ENCODE peak calls at places on chromosome X, in nine cellular contexts. One of them, this sample, is unnamed.

GRCh38 chrX:15142084-15142715 is 127.7 kb downstream of the ASB9 start:
- DNase-seq in foreskin fibroblast: no peak
- DNase-seq in PC-3: no peak
- DNase-seq in GM12864: no peak
- DNase-seq in AG10803: peak
- DNase-seq in coronary artery: no peak
- DNase-seq in mucosa of descending colon: peak
- DNase-seq in right lobe of liver: no peak
- DNase-seq in psoas muscle: no peak
- DNase-seq in this sample: no peak

GRCh38 chrX:22081475-22082092 is 49.5 kb downstream of the PHEX start:
- DNase-seq in foreskin fibroblast: peak
- DNase-seq in coronary artery: no peak
- DNase-seq in AG10803: peak
- DNase-seq in mucosa of descending colon: peak
- DNase-seq in PC-3: peak
- DNase-seq in psoas muscle: peak
- DNase-seq in right lobe of liver: peak
- DNase-seq in GM12864: peak
- DNase-seq in this sample: peak

GRCh38 chrX:45668686-45669443 is 468.2 kb upstream of the DIPK2B start:
- DNase-seq in PC-3: peak
- DNase-seq in coronary artery: no peak
- DNase-seq in AG10803: peak
- DNase-seq in right lobe of liver: no peak
- DNase-seq in foreskin fibroblast: peak
- DNase-seq in psoas muscle: no peak
- DNase-seq in GM12864: no peak
- DNase-seq in mucosa of descending colon: peak
- DNase-seq in this sample: no peak

GRCh38 chrX:88982933-88983332 is 235.9 kb downstream of the CPXCR1 start:
- DNase-seq in psoas muscle: no peak
- DNase-seq in PC-3: no peak
- DNase-seq in foreskin fibroblast: no peak
- DNase-seq in coronary artery: no peak
- DNase-seq in right lobe of liver: no peak
- DNase-seq in mucosa of descending colon: no peak
- DNase-seq in GM12864: no peak
- DNase-seq in AG10803: no peak
- DNase-seq in this sample: no peak

GRCh38 chrX:3250946-3251345 is 95.5 kb downstream of the MXRA5 start:
- DNase-seq in mucosa of descending colon: no peak
- DNase-seq in AG10803: peak
- DNase-seq in PC-3: no peak
- DNase-seq in coronary artery: no peak
- DNase-seq in foreskin fibroblast: peak
- DNase-seq in psoas muscle: no peak
- DNase-seq in GM12864: no peak
- DNase-seq in right lobe of liver: no peak
- DNase-seq in this sample: no peak

GRCh38 chrX:53445977-53446376 is 11.8 kb upstream of the HSD17B10 start:
- DNase-seq in PC-3: peak
- DNase-seq in right lobe of liver: peak
- DNase-seq in AG10803: peak
- DNase-seq in mucosa of descending colon: peak
- DNase-seq in foreskin fibroblast: peak
- DNase-seq in psoas muscle: peak
- DNase-seq in GM12864: no peak
- DNase-seq in coronary artery: no peak
- DNase-seq in this sample: peak

GRCh38 chrX:111376897-111377601 is 34.9 kb downstream of the DCX start:
- DNase-seq in GM12864: no peak
- DNase-seq in PC-3: no peak
- DNase-seq in coronary artery: no peak
- DNase-seq in AG10803: no peak
- DNase-seq in right lobe of liver: no peak
- DNase-seq in mucosa of descending colon: no peak
- DNase-seq in psoas muscle: no peak
- DNase-seq in foreskin fibroblast: no peak
- DNase-seq in this sample: no peak

GRCh38 chrX:55907968-55908607 is 190.5 kb downstream of the RRAGB start:
- DNase-seq in coronary artery: peak
- DNase-seq in psoas muscle: peak
- DNase-seq in foreskin fibroblast: peak
- DNase-seq in mucosa of descending colon: peak
- DNase-seq in AG10803: peak
- DNase-seq in right lobe of liver: no peak
- DNase-seq in PC-3: peak
- DNase-seq in GM12864: peak
- DNase-seq in this sample: peak

GRCh38 chrX:11437642-11438379 is 144.6 kb downstream of the AMELX start:
- DNase-seq in right lobe of liver: peak
- DNase-seq in mucosa of descending colon: peak
- DNase-seq in psoas muscle: peak
- DNase-seq in AG10803: peak
- DNase-seq in coronary artery: no peak
- DNase-seq in foreskin fibroblast: peak
- DNase-seq in GM12864: no peak
- DNase-seq in PC-3: peak
- DNase-seq in this sample: peak

GRCh38 chrX:23816179-23816578 is 33.2 kb downstream of the SAT1 start:
- DNase-seq in right lobe of liver: no peak
- DNase-seq in psoas muscle: no peak
- DNase-seq in coronary artery: no peak
- DNase-seq in GM12864: no peak
- DNase-seq in foreskin fibroblast: no peak
- DNase-seq in AG10803: no peak
- DNase-seq in mucosa of descending colon: no peak
- DNase-seq in PC-3: no peak
- DNase-seq in this sample: no peak

GRCh38 chrX:24026403-24026801 is 584 bp downstream of the KLHL15 start:
- DNase-seq in PC-3: no peak
- DNase-seq in foreskin fibroblast: peak
- DNase-seq in right lobe of liver: no peak
- DNase-seq in mucosa of descending colon: no peak
- DNase-seq in AG10803: no peak
- DNase-seq in psoas muscle: no peak
- DNase-seq in coronary artery: no peak
- DNase-seq in GM12864: no peak
- DNase-seq in this sample: no peak

GRCh38 chrX:19225906-19226305 is 103.6 kb upstream of the ADGRG2 start:
- DNase-seq in mucosa of descending colon: peak
- DNase-seq in psoas muscle: no peak
- DNase-seq in right lobe of liver: no peak
- DNase-seq in foreskin fibroblast: peak
- DNase-seq in AG10803: no peak
- DNase-seq in PC-3: peak
- DNase-seq in GM12864: no peak
- DNase-seq in coronary artery: no peak
- DNase-seq in this sample: no peak

GRCh38 chrX:129980540-129981206 is 1.8 kb upstream of the BCORL1 start:
- DNase-seq in foreskin fibroblast: peak
- DNase-seq in AG10803: no peak
- DNase-seq in right lobe of liver: peak
- DNase-seq in PC-3: peak
- DNase-seq in coronary artery: no peak
- DNase-seq in psoas muscle: peak
- DNase-seq in mucosa of descending colon: peak
- DNase-seq in GM12864: no peak
- DNase-seq in this sample: peak

GRCh38 chrX:47514553-47515235 is 31.7 kb upstream of the ZNF41 start:
- DNase-seq in foreskin fibroblast: peak
- DNase-seq in mucosa of descending colon: no peak
- DNase-seq in coronary artery: no peak
- DNase-seq in GM12864: no peak
- DNase-seq in psoas muscle: no peak
- DNase-seq in PC-3: peak
- DNase-seq in AG10803: peak
- DNase-seq in right lobe of liver: no peak
- DNase-seq in this sample: no peak

GRCh38 chrX:140766024-140766611 is 56.6 kb downstream of the LINC00632 start:
- DNase-seq in GM12864: no peak
- DNase-seq in right lobe of liver: peak
- DNase-seq in foreskin fibroblast: peak
- DNase-seq in psoas muscle: no peak
- DNase-seq in AG10803: peak
- DNase-seq in mucosa of descending colon: peak
- DNase-seq in PC-3: peak
- DNase-seq in coronary artery: no peak
- DNase-seq in this sample: peak

GRCh38 chrX:78650906-78651437 is 8.2 kb downstream of the RTL3 start:
- DNase-seq in psoas muscle: no peak
- DNase-seq in mucosa of descending colon: no peak
- DNase-seq in coronary artery: no peak
- DNase-seq in AG10803: peak
- DNase-seq in PC-3: peak
- DNase-seq in GM12864: peak
- DNase-seq in foreskin fibroblast: peak
- DNase-seq in right lobe of liver: no peak
- DNase-seq in this sample: no peak
- H3K4me3 ChIP-seq in psoas muscle: no peak
- H3K4me3 ChIP-seq in mucosa of descending colon: no peak
- H3K4me3 ChIP-seq in coronary artery: no peak
- H3K4me3 ChIP-seq in AG10803: no peak
- H3K4me3 ChIP-seq in PC-3: no peak
- H3K4me3 ChIP-seq in GM12864: no peak
- H3K4me3 ChIP-seq in foreskin fibroblast: no peak
- H3K4me3 ChIP-seq in right lobe of liver: no peak
- H3K4me3 ChIP-seq in this sample: no peak

DNA sequence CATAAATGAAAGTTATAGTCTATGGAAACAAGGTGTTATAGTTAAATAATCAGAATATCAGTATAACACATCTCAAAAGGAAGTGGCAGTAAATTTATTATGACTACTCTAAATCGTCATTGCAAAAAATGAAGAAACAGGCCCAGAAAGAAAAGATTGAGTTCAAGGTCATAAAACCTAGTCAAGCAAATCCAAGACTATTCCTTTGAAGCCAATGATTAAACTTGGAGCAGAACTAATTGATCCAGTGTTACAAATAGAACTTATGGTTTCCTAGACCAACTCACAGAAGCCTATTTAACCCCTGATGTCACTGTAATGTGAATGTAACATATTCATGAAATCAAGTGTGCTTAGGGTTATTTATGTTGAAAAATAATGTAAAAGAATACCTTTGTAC is 1.9 kb downstream of the FAM199X start:
- DNase-seq in AG10803: no peak
- DNase-seq in psoas muscle: no peak
- DNase-seq in foreskin fibroblast: no peak
- DNase-seq in right lobe of liver: no peak
- DNase-seq in mucosa of descending colon: no peak
- DNase-seq in coronary artery: no peak
- DNase-seq in GM12864: no peak
- DNase-seq in PC-3: no peak
- DNase-seq in this sample: no peak
- H3K4me3 ChIP-seq in AG10803: peak
- H3K4me3 ChIP-seq in psoas muscle: peak
- H3K4me3 ChIP-seq in foreskin fibroblast: peak
- H3K4me3 ChIP-seq in right lobe of liver: no peak
- H3K4me3 ChIP-seq in mucosa of descending colon: no peak
- H3K4me3 ChIP-seq in coronary artery: peak
- H3K4me3 ChIP-seq in GM12864: no peak
- H3K4me3 ChIP-seq in PC-3: peak
- H3K4me3 ChIP-seq in this sample: no peak

GRCh38 chrX:40108084-40108958 is 10.6 kb upstream of the BCOR start:
- DNase-seq in GM12864: no peak
- DNase-seq in foreskin fibroblast: peak
- DNase-seq in PC-3: peak
- DNase-seq in AG10803: peak
- DNase-seq in mucosa of descending colon: peak
- DNase-seq in coronary artery: no peak
- DNase-seq in right lobe of liver: peak
- DNase-seq in psoas muscle: peak
- DNase-seq in this sample: peak
- H3K4me3 ChIP-seq in GM12864: peak
- H3K4me3 ChIP-seq in foreskin fibroblast: peak
- H3K4me3 ChIP-seq in PC-3: peak
- H3K4me3 ChIP-seq in AG10803: peak
- H3K4me3 ChIP-seq in mucosa of descending colon: no peak
- H3K4me3 ChIP-seq in coronary artery: peak
- H3K4me3 ChIP-seq in right lobe of liver: peak
- H3K4me3 ChIP-seq in psoas muscle: peak
- H3K4me3 ChIP-seq in this sample: no peak

GRCh38 chrX:69236641-69237040 is 71.4 kb upstream of the PJA1 start:
- DNase-seq in mucosa of descending colon: no peak
- DNase-seq in GM12864: no peak
- DNase-seq in psoas muscle: no peak
- DNase-seq in PC-3: no peak
- DNase-seq in foreskin fibroblast: no peak
- DNase-seq in coronary artery: no peak
- DNase-seq in AG10803: no peak
- DNase-seq in right lobe of liver: no peak
- DNase-seq in this sample: no peak

GRCh38 chrX:69237228-69237627 is 72.0 kb upstream of the PJA1 start:
- DNase-seq in psoas muscle: no peak
- DNase-seq in mucosa of descending colon: no peak
- DNase-seq in foreskin fibroblast: no peak
- DNase-seq in coronary artery: no peak
- DNase-seq in AG10803: no peak
- DNase-seq in GM12864: no peak
- DNase-seq in PC-3: no peak
- DNase-seq in right lobe of liver: no peak
- DNase-seq in this sample: no peak

GRCh38 chrX:69238960-69239231 is 73.6 kb upstream of the PJA1 start:
- DNase-seq in mucosa of descending colon: no peak
- DNase-seq in GM12864: no peak
- DNase-seq in PC-3: no peak
- DNase-seq in right lobe of liver: no peak
- DNase-seq in foreskin fibroblast: no peak
- DNase-seq in AG10803: no peak
- DNase-seq in psoas muscle: no peak
- DNase-seq in coronary artery: no peak
- DNase-seq in this sample: no peak

GRCh38 chrX:69234624-69235023 is 69.4 kb upstream of the PJA1 start:
- DNase-seq in psoas muscle: no peak
- DNase-seq in AG10803: no peak
- DNase-seq in GM12864: no peak
- DNase-seq in PC-3: no peak
- DNase-seq in mucosa of descending colon: no peak
- DNase-seq in foreskin fibroblast: no peak
- DNase-seq in right lobe of liver: no peak
- DNase-seq in coronary artery: no peak
- DNase-seq in this sample: no peak

DNA sequence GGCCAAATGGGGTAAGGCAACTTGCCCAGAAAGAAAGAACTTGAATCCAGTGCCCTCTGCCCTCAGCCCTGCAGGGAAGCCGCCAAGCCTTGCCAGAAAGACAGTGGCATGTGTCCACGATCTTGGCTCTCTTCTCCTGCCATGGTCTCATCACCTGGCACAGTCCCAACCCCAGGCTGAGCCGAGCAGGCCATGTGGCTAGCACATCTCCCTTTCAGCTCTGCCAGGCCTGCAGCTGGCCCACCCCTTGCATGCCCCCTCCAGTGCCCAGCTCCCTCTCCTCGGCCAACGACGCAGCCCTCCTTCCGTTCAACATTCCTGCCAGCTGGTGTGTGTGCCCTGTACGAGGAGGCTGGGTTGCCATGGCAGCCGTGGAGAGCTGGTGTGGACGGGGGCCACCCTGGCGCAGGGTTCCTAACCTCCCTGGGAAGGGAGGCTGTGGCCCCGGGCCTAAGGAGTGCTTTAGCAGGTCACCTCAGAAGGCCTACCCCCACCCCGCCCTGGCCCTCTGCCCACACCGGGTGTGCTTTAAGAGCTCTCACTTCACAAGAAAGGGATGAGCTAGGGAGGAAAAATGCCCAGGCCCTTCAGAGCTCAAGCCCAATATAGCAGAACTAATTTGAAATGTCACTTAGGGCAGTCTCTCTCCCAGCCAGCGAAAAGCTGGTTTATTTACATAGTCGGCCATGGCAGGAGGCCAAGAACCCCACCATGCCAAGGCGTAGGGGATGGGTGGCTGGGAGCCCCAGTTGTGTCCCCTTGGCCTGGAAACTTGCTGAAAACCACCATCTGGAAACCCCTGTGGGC is 73.1 kb upstream of the PJA1 start:
- DNase-seq in mucosa of descending colon: no peak
- DNase-seq in AG10803: peak
- DNase-seq in GM12864: no peak
- DNase-seq in right lobe of liver: no peak
- DNase-seq in PC-3: no peak
- DNase-seq in foreskin fibroblast: no peak
- DNase-seq in coronary artery: no peak
- DNase-seq in psoas muscle: no peak
- DNase-seq in this sample: peak
- H3K4me3 ChIP-seq in mucosa of descending colon: no peak
- H3K4me3 ChIP-seq in AG10803: no peak
- H3K4me3 ChIP-seq in GM12864: no peak
- H3K4me3 ChIP-seq in right lobe of liver: no peak
- H3K4me3 ChIP-seq in PC-3: no peak
- H3K4me3 ChIP-seq in foreskin fibroblast: no peak
- H3K4me3 ChIP-seq in coronary artery: no peak
- H3K4me3 ChIP-seq in psoas muscle: no peak
- H3K4me3 ChIP-seq in this sample: no peak

This sample was measured in body of pancreas.